ENCODE peak calls at places on chromosomes 2 and 18, in eight cellular contexts. O, N, Z, J, K, Y, B and G are unnamed samples.

GRCh38 chr2:128362186-128362888 is 43.7 kb upstream of the HS6ST1 start:
- DNase-seq in B (no peak), Z (no peak), N (no peak), O (no peak), K (no peak), J (no peak), Y (no peak), G (no peak)

GRCh38 chr2:106885981-106886915 is at the start of gene ST6GAL2:
- DNase-seq in J (no peak), O (no peak), Z (peak), K (no peak), N (no peak), B (no peak), Y (no peak), G (no peak)

GRCh38 chr2:219615894-219616293 is 11.5 kb upstream of the SLC4A3 start:
- DNase-seq in B (no peak), N (no peak), Y (no peak), O (no peak), J (no peak), K (no peak), Z (no peak), G (no peak)

GRCh38 chr2:105371156-105371555 is 27.7 kb downstream of the FHL2 start:
- DNase-seq in O (no peak), Z (no peak), B (no peak), Y (no peak), N (no peak), J (no peak), K (peak), G (no peak)

GRCh38 chr2:106839849-106840595 is 45.9 kb downstream of the ST6GAL2 start:
- DNase-seq in B (no peak), Z (peak), N (no peak), J (no peak), K (no peak), Y (no peak), O (no peak), G (no peak)

GRCh38 chr2:224359569-224359968 is 42.3 kb downstream of the FAM124B start:
- DNase-seq in Y (no peak), O (no peak), J (no peak), Z (peak), K (peak), N (no peak), B (no peak), G (no peak)

GRCh38 chr2:119491776-119492525 is 32.3 kb downstream of the SCTR start:
- DNase-seq in Y (peak), J (peak), O (no peak), N (no peak), K (peak), Z (peak), B (peak), G (no peak)

GRCh38 chr2:74893332-74893731 is 59.4 kb downstream of the HK2 start:
- DNase-seq in B (no peak), O (no peak), N (no peak), K (peak), Y (peak), J (peak), Z (no peak), G (no peak)

GRCh38 chr2:173355866-173356508 is 1.3 kb downstream of the CDCA7 start:
- DNase-seq in Z (peak), N (no peak), O (no peak), K (no peak), J (no peak), Y (peak), B (peak), G (no peak)

GRCh38 chr18:51559198-51559901 is 361.9 kb upstream of the MEX3C start:
- DNase-seq in Z (peak), Y (no peak), O (no peak), B (no peak), N (no peak), J (no peak), K (no peak), G (no peak)

GRCh38 chr2:152715854-152716428 is 1.3 kb downstream of the PRPF40A start:
- DNase-seq in O (no peak), K (peak), J (peak), N (peak), B (no peak), Z (peak), Y (peak), G (no peak)

GRCh38 chr18:54387631-54388030 is 29.9 kb downstream of the C18orf54 start:
- DNase-seq in N (no peak), J (no peak), K (peak), Z (no peak), B (no peak), Y (no peak), O (no peak), G (no peak)

DNA sequence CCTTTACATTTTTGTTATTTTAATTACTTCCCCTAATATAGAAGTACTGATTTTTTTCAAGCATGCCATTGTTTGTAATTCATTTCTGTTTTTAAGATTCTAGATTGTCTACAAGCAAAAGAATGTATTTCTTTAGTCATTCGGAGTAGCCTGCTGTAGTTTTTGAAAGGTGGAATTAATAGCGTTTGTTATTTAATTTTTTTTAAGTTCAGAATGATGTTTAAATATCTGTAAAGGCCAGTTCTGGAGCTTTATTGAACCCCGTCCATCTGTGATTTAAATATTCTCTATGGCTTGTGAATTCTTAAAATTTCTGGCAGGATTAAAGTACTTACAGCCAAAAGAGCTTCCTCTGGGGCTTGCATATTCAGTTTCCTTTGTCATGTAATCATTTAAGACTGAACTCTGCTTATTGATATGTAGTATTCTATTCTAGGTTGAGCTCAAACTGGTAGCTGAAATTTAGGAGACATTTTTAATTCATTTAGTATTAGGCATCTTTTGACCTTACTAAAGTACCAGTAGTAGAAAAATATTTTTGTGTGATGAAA is 5.2 kb downstream of the TGIF1 start:
- DNase-seq in O (no peak), J (peak), Y (no peak), N (no peak), Z (no peak), B (no peak), K (no peak), G (no peak)
- TF ChIP-seq CTCF in O (no peak), J (no peak), Y (no peak), N (peak), Z (no peak), B (no peak), K (no peak), G (no peak)

DNA sequence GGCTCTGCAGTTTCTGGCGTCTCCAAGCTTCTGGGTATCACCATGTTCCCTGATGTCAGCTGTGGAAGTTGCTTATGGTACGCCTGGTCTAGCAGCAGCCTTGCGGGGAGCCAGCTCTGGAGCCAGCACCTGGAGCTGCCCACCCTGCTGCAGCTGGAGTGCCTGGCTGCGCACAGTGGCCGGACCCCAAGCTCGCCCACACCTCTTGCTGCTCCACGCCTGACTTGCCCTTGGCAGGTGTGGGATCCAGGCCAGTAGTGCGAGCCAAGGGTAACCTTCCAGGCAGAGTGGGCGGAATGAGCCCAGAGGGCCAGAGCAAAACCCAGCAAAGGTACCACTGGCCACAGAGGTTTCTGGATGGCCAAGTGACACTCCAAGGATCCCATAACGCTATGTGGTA is 13.2 kb upstream of the EML6 start:
- DNase-seq in J (no peak), Z (no peak), N (no peak), K (no peak), Y (no peak), B (no peak), O (no peak), G (no peak)
- TF ChIP-seq CTCF in J (no peak), Z (no peak), N (no peak), K (no peak), Y (no peak), B (no peak), O (no peak), G (no peak)

GRCh38 chr18:6215888-6216287 is 198.8 kb downstream of the L3MBTL4 start:
- DNase-seq in B (no peak), K (no peak), O (no peak), J (no peak), Z (no peak), N (no peak), Y (no peak), G (no peak)

GRCh38 chr18:6220129-6220528 is 194.6 kb downstream of the L3MBTL4 start:
- DNase-seq in Z (no peak), Y (no peak), N (no peak), B (no peak), K (no peak), O (no peak), J (no peak), G (no peak)

GRCh38 chr18:6221602-6222014 is 193.1 kb downstream of the L3MBTL4 start:
- DNase-seq in Z (no peak), K (no peak), J (no peak), B (no peak), O (no peak), Y (no peak), N (no peak), G (no peak)

GRCh38 chr18:6222271-6222670 is 192.4 kb downstream of the L3MBTL4 start:
- DNase-seq in Y (no peak), Z (no peak), N (no peak), O (no peak), B (no peak), K (no peak), J (no peak), G (no peak)

GRCh38 chr18:6219116-6219717 is 195.5 kb downstream of the L3MBTL4 start:
- DNase-seq in Y (peak), O (no peak), B (no peak), Z (peak), J (peak), N (no peak), K (peak), G (no peak)
- TF ChIP-seq CTCF in Y (peak), O (peak), B (peak), Z (peak), J (peak), N (no peak), K (peak), G (no peak)

DNA sequence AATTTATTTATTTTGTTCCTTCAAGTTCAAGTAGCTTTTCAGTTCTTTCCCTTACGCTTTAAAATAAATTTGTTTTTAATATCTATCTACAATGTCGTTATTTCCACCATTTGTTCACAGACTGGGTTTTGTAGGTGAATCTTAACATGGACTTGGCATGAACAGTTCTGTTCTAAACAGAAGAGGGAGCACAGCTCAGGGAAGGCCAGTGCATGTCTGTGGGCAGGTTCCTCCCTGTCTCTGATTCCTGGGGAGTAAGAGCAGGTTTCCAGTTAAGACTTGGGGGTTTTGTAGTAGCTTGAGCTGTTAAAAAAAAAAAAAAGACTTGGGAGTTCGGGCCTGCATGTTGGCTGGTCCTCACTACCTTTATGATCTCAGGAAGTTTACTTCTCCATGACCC is 11.1 kb downstream of the TTL start:
- DNase-seq in Z (no peak), B (no peak), N (no peak), J (no peak), Y (no peak), K (no peak), O (no peak), G (no peak)
- TF ChIP-seq CTCF in Z (peak), B (no peak), N (no peak), J (no peak), Y (peak), K (no peak), O (no peak), G (no peak)

GRCh38 chr2:175903384-175903936 is 98.6 kb downstream of the LNPK start:
- DNase-seq in Y (no peak), K (no peak), J (no peak), N (no peak), Z (no peak), O (no peak), B (no peak), G (no peak)
- TF ChIP-seq CTCF in Y (no peak), K (no peak), J (no peak), N (no peak), Z (no peak), O (no peak), B (no peak), G (no peak)

GRCh38 chr2:99565227-99565626 is 75.4 kb upstream of the REV1 start:
- DNase-seq in O (no peak), Y (no peak), Z (no peak), K (no peak), J (no peak), N (no peak), B (no peak), G (no peak)
- TF ChIP-seq CTCF in O (no peak), Y (no peak), Z (no peak), K (no peak), J (no peak), N (no peak), B (no peak), G (no peak)

GRCh38 chr2:80091237-80091636 is 213.3 kb downstream of the LRRTM1 start:
- DNase-seq in Y (no peak), N (no peak), J (no peak), B (no peak), K (no peak), O (no peak), Z (no peak), G (no peak)

DNA sequence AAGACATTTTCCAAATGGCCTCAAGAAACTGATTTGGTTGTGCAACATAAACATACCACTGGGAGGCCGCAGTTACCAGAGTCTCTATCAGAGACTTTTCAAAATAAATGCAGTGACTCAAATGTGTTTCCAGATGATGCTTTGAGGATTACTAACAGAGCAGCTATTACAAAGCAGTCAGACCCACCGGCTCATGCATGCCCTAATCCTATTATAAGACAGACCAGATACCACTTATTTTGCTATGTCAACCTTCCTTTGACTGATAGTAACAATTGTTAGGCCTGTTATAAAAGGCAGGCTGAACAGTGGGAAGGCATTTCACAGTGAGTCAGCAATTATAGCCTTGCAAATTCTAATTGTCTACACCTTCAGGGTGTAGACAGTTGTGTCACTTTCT is 217.7 kb downstream of the LRRTM1 start:
- DNase-seq in J (peak), B (no peak), N (no peak), Z (no peak), Y (peak), K (peak), O (no peak), G (no peak)
- TF ChIP-seq CTCF in J (peak), B (no peak), N (no peak), Z (peak), Y (peak), K (no peak), O (no peak), G (no peak)

GRCh38 chr2:38376683-38377500 is at the start of gene ATL2:
- DNase-seq in K (peak), B (peak), N (peak), Y (peak), J (peak), Z (peak), O (peak), G (peak)
- TF ChIP-seq CTCF in K (peak), B (peak), N (peak), Y (no peak), J (peak), Z (peak), O (peak), G (no peak)